ENCODE peak calls at places on chromosomes 5 and 9, in nine cellular contexts. P is right lobe of liver; Z is mammary epithelial cell; W is Peyer's patch; L is AG10803; F is astrocyte; D is fibroblast of mammary gland; R is fibroblast of lung; X is CD8-positive, alpha-beta T cell. U is an unnamed sample.

GRCh38 chr5:463301-463700 is 20.3 kb downstream of the EXOC3 start:
- DNase-seq in L (no peak), P (no peak), D (no peak), Z (no peak), X (no peak), F (no peak), R (no peak), W (peak), U (no peak)

GRCh38 chr9:112487008-112487798 is 576 bp downstream of the KIAA1958 start:
- DNase-seq in D (peak), X (peak), Z (peak), R (peak), F (peak), L (peak), P (peak), W (peak), U (peak)

GRCh38 chr9:16243798-16244197 is 626.7 kb downstream of the BNC2 start:
- DNase-seq in F (no peak), W (no peak), R (no peak), D (no peak), P (no peak), L (no peak), Z (no peak), X (no peak), U (no peak)

GRCh38 chr9:15317836-15318235 is 10.8 kb upstream of the TTC39B start:
- DNase-seq in F (peak), W (no peak), D (peak), X (no peak), L (peak), P (no peak), Z (no peak), R (peak), U (peak)

GRCh38 chr5:16550316-16550952 is 66.4 kb downstream of the RETREG1 start:
- DNase-seq in R (peak), F (peak), X (peak), D (peak), W (peak), Z (peak), P (peak), L (peak), U (peak)

GRCh38 chr9:135137398-135137832 is 49.9 kb downstream of the OLFM1 start:
- DNase-seq in D (peak), Z (no peak), F (no peak), R (no peak), L (peak), W (no peak), P (no peak), X (no peak), U (peak)

GRCh38 chr9:125261501-125262216 is at the start of gene GAPVD1:
- DNase-seq in R (peak), L (peak), W (peak), Z (peak), F (peak), D (peak), X (peak), P (peak), U (peak)

GRCh38 chr5:178542455-178542854 is 47.7 kb downstream of the COL23A1 start:
- DNase-seq in F (peak), X (no peak), P (no peak), W (no peak), R (no peak), D (no peak), L (peak), Z (no peak), U (no peak)

GRCh38 chr5:154358410-154359221 is 87.2 kb upstream of the SAP30L start:
- DNase-seq in L (no peak), Z (no peak), R (peak), X (no peak), D (no peak), W (no peak), F (peak), P (no peak), U (peak)

GRCh38 chr9:131503626-131504465 is 1.1 kb downstream of the POMT1 start:
- DNase-seq in W (peak), D (peak), F (no peak), Z (peak), L (peak), X (peak), P (no peak), R (peak), U (peak)

GRCh38 chr5:89769975-89770374 is 639.6 kb downstream of the CETN3 start:
- DNase-seq in L (peak), P (no peak), D (peak), F (peak), R (peak), Z (peak), W (no peak), X (no peak), U (peak)

GRCh38 chr9:98255064-98255577 is 328 bp downstream of the TBC1D2 start:
- DNase-seq in Z (no peak), F (peak), P (no peak), X (no peak), L (peak), W (no peak), D (peak), R (peak), U (peak)

GRCh38 chr9:87223397-87224246 is 274.0 kb upstream of the DAPK1 start:
- DNase-seq in R (peak), X (no peak), L (peak), Z (peak), W (no peak), P (no peak), F (no peak), D (peak), U (peak)

GRCh38 chr5:170792878-170793277 is 9.4 kb downstream of the GABRP start:
- DNase-seq in X (no peak), P (no peak), R (no peak), Z (no peak), L (no peak), D (no peak), F (no peak), W (no peak), U (no peak)

GRCh38 chr9:2597483-2597882 is 24.1 kb upstream of the VLDLR start:
- DNase-seq in L (peak), Z (no peak), D (peak), W (no peak), F (no peak), R (peak), P (no peak), X (no peak), U (peak)

GRCh38 chr5:68476854-68477253 is 261.3 kb downstream of the PIK3R1 start:
- DNase-seq in X (no peak), P (no peak), Z (no peak), R (no peak), W (no peak), F (no peak), L (no peak), D (no peak), U (no peak)

GRCh38 chr9:137828527-137829259 is 48.9 kb upstream of the CACNA1B start:
- DNase-seq in X (no peak), F (no peak), D (peak), W (no peak), R (peak), L (peak), P (no peak), Z (no peak), U (peak)

GRCh38 chr5:65163698-65164097 is 318.0 kb downstream of the ADAMTS6 start:
- DNase-seq in F (peak), R (no peak), Z (peak), X (no peak), D (peak), P (no peak), W (no peak), L (peak), U (no peak)

GRCh38 chr9:7242126-7242525 is 484.4 kb downstream of the KDM4C start:
- DNase-seq in L (no peak), F (no peak), W (no peak), P (no peak), R (no peak), D (no peak), Z (no peak), X (no peak), U (no peak)

GRCh38 chr5:31193026-31193425 is 460 bp upstream of the CDH6 start:
- DNase-seq in R (no peak), L (no peak), P (no peak), X (no peak), F (no peak), D (no peak), Z (no peak), W (no peak), U (no peak)

GRCh38 chr9:21504894-21505293 is 22.8 kb upstream of the IFNE start:
- DNase-seq in R (no peak), X (no peak), P (no peak), W (no peak), D (no peak), Z (no peak), F (no peak), L (no peak), U (no peak)

GRCh38 chr5:30401479-30402058 is 791.9 kb upstream of the CDH6 start:
- DNase-seq in L (no peak), P (peak), X (no peak), D (peak), R (peak), Z (peak), F (peak), W (peak), U (no peak)

GRCh38 chr9:33676746-33677505 is 118.4 kb upstream of the PRSS3 start:
- DNase-seq in W (peak), D (no peak), Z (peak), L (peak), P (peak), F (peak), R (peak), X (peak), U (no peak)

GRCh38 chr9:88991066-88992030 is at the start of gene S1PR3:
- DNase-seq in Z (peak), F (no peak), P (peak), W (peak), L (peak), D (peak), R (peak), X (no peak), U (peak)

GRCh38 chr9:5441043-5441442 is 3.3 kb upstream of the PLGRKT start:
- DNase-seq in L (peak), W (no peak), F (peak), D (peak), Z (peak), R (peak), X (no peak), P (no peak), U (peak)

GRCh38 chr5:16932401-16932800 is 3.7 kb downstream of the MYO10 start:
- DNase-seq in P (no peak), L (no peak), X (no peak), R (no peak), Z (no peak), D (no peak), F (no peak), W (no peak), U (peak)

GRCh38 chr9:27227192-27227591 is 69.8 kb downstream of the EQTN start:
- DNase-seq in L (peak), F (no peak), R (peak), X (no peak), Z (peak), P (no peak), D (peak), W (no peak), U (peak)

GRCh38 chr9:136370037-136370436 is 3.4 kb downstream of the CARD9 start:
- DNase-seq in X (no peak), R (no peak), W (no peak), L (no peak), D (no peak), Z (no peak), F (no peak), P (no peak), U (no peak)

GRCh38 chr5:1881731-1882336 is 891 bp downstream of the IRX4 start:
- DNase-seq in F (no peak), D (no peak), R (no peak), W (no peak), L (no peak), P (no peak), Z (peak), X (no peak), U (no peak)

GRCh38 chr5:45454114-45454513 is 242.1 kb downstream of the HCN1 start:
- DNase-seq in P (no peak), F (peak), D (peak), L (peak), W (no peak), R (no peak), X (no peak), Z (no peak), U (peak)

GRCh38 chr5:662751-663435 is 30.3 kb downstream of the TPPP start:
- DNase-seq in R (no peak), Z (no peak), F (no peak), X (no peak), L (no peak), D (no peak), P (peak), W (no peak), U (no peak)

GRCh38 chr9:120394058-120394669 is 185.8 kb downstream of the CDK5RAP2 start:
- DNase-seq in X (peak), D (peak), W (no peak), F (peak), R (peak), L (peak), P (peak), Z (peak), U (peak)
- H3K4me3 ChIP-seq in X (no peak), D (no peak), W (no peak), F (peak), R (no peak), L (no peak), P (no peak), Z (no peak), U (no peak)

GRCh38 chr5:77867194-77867691 is 91.1 kb upstream of the TBCA start:
- DNase-seq in D (peak), L (peak), X (no peak), F (no peak), R (peak), W (no peak), Z (no peak), P (no peak), U (peak)
- TF ChIP-seq CTCF in D (peak), L (peak), X (peak), F (peak), R (peak), W (no peak), Z (peak), P (peak), U (peak)

DNA sequence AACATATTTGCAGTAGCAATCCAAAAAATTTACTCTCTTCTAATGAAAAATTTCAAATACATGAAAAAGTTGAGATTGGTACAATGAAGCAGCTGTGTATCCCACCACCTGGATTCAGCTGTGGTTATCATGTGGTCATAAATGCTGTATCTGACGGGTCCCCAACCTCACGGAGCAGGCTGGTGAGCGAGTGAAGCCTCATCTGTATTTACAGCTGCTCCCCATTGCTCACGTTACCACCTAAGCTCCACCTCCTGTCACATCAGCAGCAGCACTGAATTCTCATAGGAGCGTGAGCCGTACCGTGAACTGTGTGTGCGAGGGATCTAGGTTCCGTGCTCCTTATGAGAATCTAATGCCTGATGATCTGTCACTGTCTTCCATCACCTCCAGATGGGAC is 6.8 kb upstream of the RNF130 start:
- DNase-seq in P (no peak), X (no peak), R (no peak), D (no peak), Z (no peak), F (no peak), W (no peak), L (no peak), U (no peak)
- H3K4me3 ChIP-seq in P (no peak), X (no peak), R (no peak), D (no peak), Z (no peak), F (no peak), W (no peak), L (no peak), U (no peak)

GRCh38 chr9:118558891-118559290 is 810.3 kb downstream of the BRINP1 start:
- DNase-seq in R (no peak), W (no peak), L (no peak), D (no peak), F (no peak), Z (no peak), P (no peak), X (no peak), U (no peak)
- TF ChIP-seq CTCF in R (no peak), W (no peak), L (no peak), D (no peak), F (no peak), Z (no peak), P (no peak), X (no peak), U (no peak)

DNA sequence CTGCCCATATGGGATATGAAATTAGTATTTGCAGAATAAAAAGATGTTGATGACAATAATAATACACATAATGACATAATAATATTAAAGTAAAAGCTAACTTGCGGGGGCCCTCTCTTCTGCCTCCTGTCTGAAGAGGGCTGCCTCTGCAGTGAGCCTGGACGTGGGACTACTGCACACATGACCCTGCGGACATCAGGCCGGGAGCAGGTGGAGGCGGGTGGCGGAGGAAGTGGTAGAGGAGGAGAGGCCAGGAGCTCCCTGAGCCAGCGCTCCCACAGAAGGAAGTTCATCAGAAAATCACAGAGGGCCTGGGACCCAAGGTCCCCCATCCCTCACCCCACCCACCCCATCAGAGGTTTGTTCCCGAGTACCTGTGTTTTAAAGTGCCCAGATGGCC is 60.5 kb downstream of the ROPN1L start:
- DNase-seq in Z (no peak), X (no peak), P (no peak), F (no peak), L (no peak), D (no peak), W (no peak), R (no peak), U (no peak)
- H3K4me3 ChIP-seq in Z (no peak), X (no peak), P (no peak), F (no peak), L (no peak), D (no peak), W (no peak), R (no peak), U (no peak)

GRCh38 chr9:129885018-129885669 is 49.9 kb downstream of the USP20 start:
- DNase-seq in P (peak), X (peak), F (no peak), L (no peak), R (no peak), D (no peak), Z (no peak), W (peak), U (no peak)
- TF ChIP-seq CTCF in P (peak), X (no peak), F (no peak), L (peak), R (no peak), D (peak), Z (peak), W (peak), U (peak)

DNA sequence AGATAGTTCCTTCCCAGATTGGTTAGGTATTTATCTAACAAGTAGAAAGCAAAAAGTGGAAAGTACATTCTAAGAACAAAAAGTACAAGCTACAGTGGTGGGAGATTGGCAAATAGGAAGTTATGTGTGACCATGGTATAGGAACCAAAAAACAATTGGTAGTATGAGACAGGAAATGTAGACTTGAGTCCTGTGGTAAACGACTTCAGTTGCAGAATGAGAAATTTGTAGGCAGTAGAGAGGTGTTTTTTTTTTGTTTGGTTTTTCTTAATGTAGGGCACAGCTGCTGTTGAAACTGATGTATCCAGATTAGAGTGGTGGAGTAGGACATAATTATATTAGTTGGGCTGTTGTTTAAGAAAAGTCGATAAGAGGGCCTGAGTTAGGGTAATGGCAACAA is 72.0 kb downstream of the CCNH start:
- DNase-seq in F (no peak), P (no peak), Z (no peak), W (no peak), D (no peak), X (no peak), R (no peak), L (no peak), U (peak)
- H3K4me3 ChIP-seq in F (no peak), P (no peak), Z (no peak), W (no peak), D (no peak), X (no peak), R (no peak), L (no peak), U (no peak)

GRCh38 chr9:127488946-127489345 is 37.6 kb downstream of the LRSAM1 start:
- DNase-seq in Z (no peak), W (no peak), L (no peak), F (no peak), X (no peak), P (no peak), R (no peak), D (no peak), U (no peak)

GRCh38 chr9:127491516-127491915 is 40.2 kb downstream of the LRSAM1 start:
- DNase-seq in Z (no peak), R (no peak), D (no peak), F (no peak), L (no peak), X (no peak), W (no peak), P (no peak), U (no peak)

GRCh38 chr9:127490831-127491230 is 39.5 kb downstream of the LRSAM1 start:
- DNase-seq in Z (no peak), D (no peak), X (no peak), W (no peak), F (no peak), R (no peak), P (no peak), L (no peak), U (no peak)

GRCh38 chr9:127492616-127493015 is 41.3 kb downstream of the LRSAM1 start:
- DNase-seq in W (no peak), L (no peak), P (no peak), R (no peak), F (no peak), X (no peak), Z (no peak), D (no peak), U (no peak)

GRCh38 chr9:127489471-127490115 is 38.3 kb downstream of the LRSAM1 start:
- DNase-seq in P (no peak), R (no peak), Z (no peak), X (no peak), F (no peak), W (no peak), D (no peak), L (no peak), U (no peak)
- TF ChIP-seq CTCF in P (no peak), R (no peak), Z (no peak), X (no peak), F (no peak), W (no peak), D (no peak), L (no peak), U (no peak)

U was measured in fibroblast of villous mesenchyme.